ENCODE peak calls at places on chromosome 4, in nine cellular contexts. N, Q, H, O, S, D, Z, C and A are unnamed samples. For H3K4me1 and H3K36me3, the result is how much of the 10 kb centered on the place peaks cover.

GRCh38 chr4:118353452-118353851 is 649 bp upstream of the PRSS12 start:
- DNase-seq in N (no peak), Z (peak), D (no peak), C (peak), S (no peak), Q (no peak), H (no peak), O (no peak), A (no peak)

GRCh38 chr4:109722357-109722756 is 7.5 kb downstream of the PLA2G12A start:
- DNase-seq in Z (no peak), Q (no peak), N (no peak), C (no peak), H (no peak), S (no peak), D (no peak), O (no peak), A (no peak)

GRCh38 chr4:112266823-112267222 is 18.9 kb downstream of the TIFA start:
- DNase-seq in D (no peak), H (no peak), S (no peak), C (no peak), Z (peak), O (no peak), Q (peak), N (no peak), A (no peak)

GRCh38 chr4:123603165-123603564 is 206.6 kb downstream of the SPRY1 start:
- DNase-seq in O (no peak), H (peak), N (no peak), D (no peak), S (peak), Z (peak), Q (peak), C (no peak), A (no peak)

GRCh38 chr4:43047044-43047443 is 154.5 kb downstream of the GRXCR1 start:
- DNase-seq in Z (no peak), D (no peak), N (no peak), C (no peak), H (no peak), S (no peak), Q (no peak), O (no peak), A (no peak)

GRCh38 chr4:171812377-171813194 is 618 bp upstream of the GALNTL6 start:
- DNase-seq in D (no peak), C (peak), H (no peak), Q (no peak), S (no peak), N (peak), O (no peak), Z (no peak), A (peak)

GRCh38 chr4:81601270-81601694 is 129.6 kb upstream of the RASGEF1B start:
- DNase-seq in Z (no peak), Q (peak), O (no peak), C (no peak), H (no peak), D (no peak), N (no peak), S (no peak), A (no peak)

GRCh38 chr4:2437475-2438215 is 18.9 kb downstream of the CFAP99 start:
- DNase-seq in Z (no peak), D (no peak), O (no peak), C (no peak), N (peak), H (no peak), Q (no peak), S (no peak), A (no peak)

GRCh38 chr4:14257903-14258302 is 630.4 kb upstream of the BOD1L1 start:
- DNase-seq in C (no peak), N (no peak), Q (no peak), H (no peak), S (no peak), O (no peak), Z (no peak), D (no peak), A (no peak)

GRCh38 chr4:40228497-40229365 is 31.9 kb downstream of the RHOH start:
- DNase-seq in O (no peak), D (no peak), Q (no peak), Z (peak), H (no peak), C (no peak), N (no peak), S (no peak), A (no peak)

GRCh38 chr4:183011213-183011907 is 87.7 kb upstream of the WWC2 start:
- DNase-seq in N (no peak), Q (no peak), S (no peak), C (no peak), D (no peak), O (no peak), Z (peak), H (no peak), A (no peak)

GRCh38 chr4:56301181-56302076 is 85.9 kb downstream of the AASDH start:
- DNase-seq in C (peak), Q (peak), D (peak), N (no peak), Z (peak), S (peak), H (peak), O (peak), A (peak)

GRCh38 chr4:183362916-183363542 is 40.8 kb upstream of the CLDN24 start:
- DNase-seq in D (no peak), S (no peak), O (no peak), Q (peak), N (peak), C (no peak), H (no peak), Z (peak), A (no peak)

GRCh38 chr4:40238700-40239548 is 42.1 kb downstream of the RHOH start:
- DNase-seq in C (no peak), H (peak), S (no peak), Q (no peak), D (no peak), Z (no peak), N (peak), O (peak), A (no peak)

GRCh38 chr4:3491681-3492405 is 28.7 kb downstream of the DOK7 start:
- DNase-seq in N (no peak), S (no peak), C (no peak), H (no peak), Q (peak), O (no peak), D (no peak), Z (peak), A (no peak)

GRCh38 chr4:82705881-82706280 is 92.7 kb downstream of the SCD5 start:
- DNase-seq in O (no peak), H (no peak), S (no peak), D (no peak), Q (no peak), C (no peak), N (no peak), Z (no peak), A (no peak)

GRCh38 chr4:27360651-27361347 is 500.2 kb downstream of the STIM2 start:
- DNase-seq in H (no peak), Q (peak), Z (peak), N (no peak), C (no peak), D (no peak), S (no peak), O (no peak), A (no peak)

GRCh38 chr4:68447201-68447600 is at the start of gene TMPRSS11E:
- DNase-seq in C (no peak), Q (no peak), Z (no peak), N (no peak), S (peak), H (no peak), O (no peak), D (no peak), A (no peak)

DNA sequence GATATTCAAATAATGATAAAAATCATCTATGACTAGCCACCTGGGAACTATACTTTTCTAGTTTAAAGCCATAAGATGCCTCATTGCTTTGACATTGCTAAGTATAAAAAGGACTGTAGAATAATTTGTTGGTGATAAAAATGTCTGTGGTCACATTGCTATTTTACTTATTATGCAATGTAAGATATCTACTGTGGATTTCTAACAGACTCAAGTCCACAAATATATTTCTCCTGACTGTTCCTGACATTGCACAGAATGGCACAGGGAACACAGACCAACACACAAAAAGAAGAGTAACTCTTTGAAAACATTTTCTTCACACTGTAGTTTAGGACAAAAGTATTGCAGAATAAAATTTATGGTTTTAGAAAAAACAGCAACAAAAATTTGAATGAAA is 2.2 kb upstream of the TMPRSS11E start:
- DNase-seq in S (no peak), N (no peak), Q (no peak), C (no peak), D (no peak), Z (no peak), H (no peak), O (no peak), A (no peak)
- H3K4me1 ChIP-seq in S (under half), N (under half), Q (under half), C (under half), D (under half), Z (under half), H (under half), O (under half), A (under half)

GRCh38 chr4:1339489-1339888 is 7.5 kb upstream of the UVSSA start:
- DNase-seq in C (no peak), S (no peak), D (no peak), O (no peak), Z (no peak), H (no peak), N (peak), Q (no peak), A (no peak)
- H3K36me3 ChIP-seq in C (under half), S (under half), D (half or more), O (half or more), Z (under half), H (under half), N (half or more), Q (under half), A (under half)

DNA sequence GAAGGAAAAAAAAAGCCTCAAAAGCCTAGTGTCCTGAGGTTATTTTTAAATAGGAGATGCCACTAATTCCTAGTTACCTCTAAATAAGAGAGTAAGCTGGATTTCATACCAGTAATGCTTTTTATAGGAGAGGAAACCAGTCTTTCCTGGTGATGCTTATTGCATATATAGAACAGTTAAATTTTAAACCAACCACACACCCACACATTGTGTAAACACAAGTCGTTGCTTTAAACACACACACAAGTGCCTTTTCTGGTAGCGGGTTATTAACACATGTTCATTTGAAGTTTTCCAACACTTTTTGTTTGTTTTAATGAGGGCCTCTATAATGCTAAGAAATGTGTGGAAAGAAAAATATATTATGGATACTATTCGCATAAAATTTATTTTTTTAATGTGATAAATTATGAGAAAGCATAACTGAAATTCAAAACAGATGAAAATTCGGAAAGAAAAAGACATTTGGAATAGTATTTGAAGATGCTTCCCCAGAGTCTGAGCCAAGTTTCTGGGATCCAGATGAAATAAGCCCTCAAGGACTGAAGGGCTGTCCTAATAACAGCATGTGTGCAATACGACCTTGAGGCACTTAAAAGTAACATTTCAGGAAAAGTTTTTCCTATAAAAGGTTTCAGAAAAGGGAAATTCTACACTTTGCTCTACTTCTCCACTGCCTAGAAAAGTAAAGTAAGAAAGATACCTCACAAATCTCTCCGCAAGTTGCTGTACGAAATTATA is 2.0 kb downstream of the ANTXR2 start:
- DNase-seq in S (no peak), O (no peak), N (no peak), Z (peak), C (no peak), Q (peak), D (no peak), H (no peak), A (no peak)
- H3K4me1 ChIP-seq in S (under half), O (half or more), N (under half), Z (under half), C (under half), Q (under half), D (under half), H (under half), A (under half)

DNA sequence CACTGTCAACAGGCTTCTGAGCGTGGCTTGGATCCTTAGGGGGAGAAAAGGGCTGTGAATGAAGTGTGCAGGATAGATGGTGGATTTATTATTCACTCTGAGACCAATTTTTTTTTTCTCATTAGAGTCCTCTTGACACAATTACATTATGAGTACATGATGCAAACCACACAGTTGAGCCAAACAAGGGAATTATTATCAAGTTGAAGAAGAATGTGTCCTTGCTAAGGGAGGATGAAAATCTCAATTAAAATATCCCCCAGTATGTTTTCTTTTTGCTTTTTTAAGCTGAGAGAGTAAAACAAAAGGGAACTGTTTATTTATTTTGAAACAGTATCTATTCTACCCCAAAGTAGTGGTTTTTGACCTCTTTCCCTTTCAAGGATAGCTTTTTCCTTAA is 40.4 kb downstream of the RPS3A start:
- DNase-seq in D (no peak), O (no peak), H (no peak), N (no peak), S (no peak), Q (no peak), Z (no peak), C (no peak), A (no peak)
- H3K36me3 ChIP-seq in D (half or more), O (under half), H (under half), N (under half), S (under half), Q (under half), Z (under half), C (under half), A (under half)